ENCODE peak calls at places on chromosomes 3 and 15, in four cellular contexts. U is left ventricle myocardium inferior, I is foreskin fibroblast, B is nephron progenitor cell. H is an unnamed sample.

GRCh38 chr3:30227571-30228301 is 378.7 kb upstream of the TGFBR2 start:
- DNase-seq in B (no peak), U (no peak), I (peak; percentile 84), H (peak; percentile 88)

GRCh38 chr15:48984021-48984420 is 20.3 kb upstream of the SHC4 start:
- DNase-seq in I (no peak), U (no peak), B (no peak), H (no peak)

GRCh38 chr3:45244356-45244755 is 18.3 kb upstream of the TMEM158 start:
- DNase-seq in B (no peak), U (no peak), I (no peak), H (no peak)

GRCh38 chr3:29408676-29409075 is 127.8 kb downstream of the RBMS3 start:
- DNase-seq in B (no peak), U (no peak), I (no peak), H (no peak)

GRCh38 chr3:167382127-167382526 is 2.0 kb upstream of the ZBBX start:
- DNase-seq in I (no peak), U (no peak), B (no peak), H (no peak)

GRCh38 chr15:25497934-25498333 is 59.1 kb upstream of the UBE3A start:
- DNase-seq in B (no peak), I (no peak), U (no peak), H (no peak)

GRCh38 chr3:79517766-79518413 is 249.9 kb downstream of the ROBO1 start:
- DNase-seq in I (peak; percentile 7), U (no peak), B (peak; percentile 10), H (peak; percentile 26)

GRCh38 chr15:70257573-70258220 is 160.0 kb upstream of the TLE3 start:
- DNase-seq in B (no peak), I (no peak), U (no peak), H (no peak)

GRCh38 chr3:113212155-113212844 is 943 bp downstream of the BOC start:
- DNase-seq in I (no peak), U (peak; percentile 24), B (peak; percentile 39), H (no peak)

GRCh38 chr3:46351646-46352045 is 2.3 kb upstream of the CCR2 start:
- DNase-seq in I (no peak), U (no peak), B (no peak), H (no peak)

GRCh38 chr3:15634671-15635661 is 33.4 kb downstream of the BTD start:
- DNase-seq in U (no peak), B (no peak), I (peak; percentile 68), H (peak; percentile 66)

GRCh38 chr3:115239717-115240116 is 92.6 kb upstream of the ZBTB20 start:
- DNase-seq in I (peak; percentile 98), B (no peak), U (peak; percentile 25), H (peak; percentile 93)

GRCh38 chr3:177934001-177934891 is 602.0 kb upstream of the KCNMB2 start:
- DNase-seq in B (peak; percentile 33), I (peak; percentile 40), U (no peak), H (peak; percentile 68)

GRCh38 chr3:37546876-37547275 is 314.8 kb upstream of the CTDSPL start:
- DNase-seq in U (no peak), I (peak; percentile 14), B (no peak), H (peak; percentile 46)

GRCh38 chr3:187274977-187275338 is 16.6 kb downstream of the MASP1 start:
- DNase-seq in U (no peak), I (no peak), B (peak; percentile 8), H (no peak)

GRCh38 chr15:97993310-97993738 is 32.8 kb downstream of the ARRDC4 start:
- DNase-seq in U (no peak), I (no peak), B (no peak), H (peak; percentile 84)

GRCh38 chr3:119662604-119663377 is 2.4 kb upstream of the POPDC2 start:
- DNase-seq in U (no peak), B (no peak), I (peak; percentile 41), H (peak; percentile 44)
- TF ChIP-seq CTCF in U (peak; percentile 22), B (no peak), I (no peak), H (peak; percentile 51)

GRCh38 chr15:77546870-77547269 is 85.8 kb downstream of the LINGO1 start:
- DNase-seq in B (no peak), I (no peak), U (no peak), H (no peak)
- TF ChIP-seq CTCF in B (no peak), I (no peak), U (no peak), H (no peak)

GRCh38 chr3:159872374-159873109 is 116.1 kb upstream of the IL12A start:
- DNase-seq in I (peak; percentile 78), U (no peak), B (no peak), H (peak; percentile 91)
- TF ChIP-seq CTCF in I (peak; percentile 24), U (no peak), B (no peak), H (peak; percentile 74)

GRCh38 chr3:52234516-52235447 is 4.2 kb downstream of the TWF2 start:
- DNase-seq in U (peak; percentile 64), I (no peak), B (no peak), H (no peak)
- TF ChIP-seq CTCF in U (peak; percentile 43), I (no peak), B (no peak), H (peak; percentile 24)

GRCh38 chr3:136075218-136075808 is 109.8 kb downstream of the PPP2R3A start:
- DNase-seq in U (peak; percentile 53), I (peak; percentile 62), B (peak; percentile 73), H (peak; percentile 76)

GRCh38 chr3:136074546-136074945 is 109.0 kb downstream of the PPP2R3A start:
- DNase-seq in I (peak; percentile 38), U (no peak), B (no peak), H (peak; percentile 65)

GRCh38 chr3:136075816-136076215 is 110.3 kb downstream of the PPP2R3A start:
- DNase-seq in I (peak; percentile 26), B (no peak), U (no peak), H (peak; percentile 18)

DNA sequence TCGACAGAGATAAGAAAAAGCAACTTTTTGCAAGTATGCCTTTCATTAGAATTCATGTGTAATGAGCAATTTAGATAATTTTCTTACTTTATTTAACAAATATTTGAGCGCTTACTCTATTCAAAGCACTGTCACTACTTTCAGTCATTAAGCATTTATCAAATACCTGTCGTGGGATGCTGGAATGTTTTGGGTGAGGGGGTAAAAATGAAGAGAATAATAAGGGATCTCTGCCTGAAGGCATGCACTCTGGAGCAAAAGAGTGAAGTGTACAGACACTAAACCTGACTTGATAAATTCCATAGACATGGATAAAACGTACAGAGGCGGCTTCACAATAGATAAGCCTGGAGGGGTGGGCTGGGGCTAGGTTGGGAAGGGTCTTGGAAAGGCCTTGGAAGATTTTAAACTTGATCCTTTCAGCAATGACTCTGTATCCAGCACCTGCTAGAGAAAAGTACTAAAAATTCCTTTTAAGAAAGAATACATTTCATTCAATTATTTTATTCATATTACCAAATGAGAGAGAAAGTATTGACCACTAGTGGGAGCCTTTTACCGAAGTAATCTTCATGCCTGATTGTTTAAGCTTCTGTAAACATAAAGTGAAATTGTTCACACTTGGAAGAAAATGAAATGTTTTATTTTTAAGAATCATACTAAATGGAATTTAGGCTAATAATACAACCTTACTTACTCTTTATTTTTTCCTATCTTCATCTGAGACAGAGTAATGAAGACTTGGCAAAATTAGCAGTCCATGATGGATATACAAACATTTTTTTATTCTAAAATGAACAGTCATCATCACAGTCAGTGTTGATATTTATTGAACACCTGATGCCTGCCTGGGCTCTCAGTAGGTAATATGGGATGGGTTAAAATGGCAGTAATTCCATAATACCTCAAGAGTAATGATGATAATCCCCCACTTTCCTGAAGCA is 113.2 kb downstream of the PPP2R3A start:
- DNase-seq in B (no peak), U (no peak), I (no peak), H (peak; percentile 17)
- TF ChIP-seq CTCF in B (no peak), U (peak; percentile 66), I (peak; percentile 44), H (peak; percentile 87)

DNA sequence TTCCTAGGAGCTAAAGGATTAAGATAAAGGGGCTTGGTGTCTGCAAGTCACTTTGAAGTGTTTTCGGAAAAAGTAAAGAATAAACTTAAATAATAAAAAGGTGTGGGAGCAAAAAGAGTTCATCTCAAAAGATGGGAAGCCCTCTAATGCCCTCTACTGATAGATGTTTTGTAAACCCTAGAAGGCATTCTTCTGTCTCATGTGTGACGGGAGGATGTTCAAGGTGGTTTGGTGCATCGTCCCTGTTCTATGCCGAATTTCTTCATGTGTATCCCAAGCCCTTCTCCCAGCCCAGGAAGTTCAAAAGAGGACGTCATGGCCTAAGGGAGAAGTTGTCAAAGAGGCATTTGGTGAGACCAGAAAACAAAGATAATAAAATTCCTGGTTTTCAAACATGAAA is 37.2 kb downstream of the CCK start:
- DNase-seq in I (no peak), U (no peak), B (no peak), H (peak; percentile 37)
- TF ChIP-seq CTCF in I (peak; percentile 22), U (peak; percentile 17), B (peak; percentile 8), H (peak; percentile 64)

H was measured in HFFc6.